ENCODE peak calls at places on chromosome 12, in nine cellular contexts. One of them, this sample, is unnamed.

GRCh38 chr12:89384050-89384749 is 31.9 kb upstream of the DUSP6 start:
- DNase-seq in psoas muscle: no peak
- DNase-seq in tibial artery: no peak
- DNase-seq in omental fat pad: no peak
- DNase-seq in H9: peak; percentile 73
- DNase-seq in fibroblast of the aortic adventitia: peak; percentile 98
- DNase-seq in BE2C: peak; percentile 8
- DNase-seq in pancreas: no peak
- DNase-seq in GM12865: no peak
- DNase-seq in this sample: peak; percentile 40

GRCh38 chr12:65741662-65742480 is 82.4 kb upstream of the HMGA2 start:
- DNase-seq in psoas muscle: no peak
- DNase-seq in tibial artery: peak; percentile 58
- DNase-seq in omental fat pad: no peak
- DNase-seq in H9: peak; percentile 87
- DNase-seq in fibroblast of the aortic adventitia: peak; percentile 57
- DNase-seq in BE2C: no peak
- DNase-seq in pancreas: peak; percentile 78
- DNase-seq in GM12865: peak; percentile 40
- DNase-seq in this sample: peak; percentile 26

GRCh38 chr12:7345232-7345631 is 41.4 kb downstream of the ACSM4 start:
- DNase-seq in psoas muscle: no peak
- DNase-seq in tibial artery: no peak
- DNase-seq in omental fat pad: no peak
- DNase-seq in H9: no peak
- DNase-seq in fibroblast of the aortic adventitia: no peak
- DNase-seq in BE2C: no peak
- DNase-seq in pancreas: no peak
- DNase-seq in GM12865: no peak
- DNase-seq in this sample: no peak

GRCh38 chr12:78441737-78442453 is 422.7 kb upstream of the SYT1 start:
- DNase-seq in psoas muscle: no peak
- DNase-seq in tibial artery: no peak
- DNase-seq in omental fat pad: no peak
- DNase-seq in H9: no peak
- DNase-seq in fibroblast of the aortic adventitia: no peak
- DNase-seq in BE2C: no peak
- DNase-seq in pancreas: no peak
- DNase-seq in GM12865: no peak
- DNase-seq in this sample: no peak

GRCh38 chr12:123540899-123541662 is 7.6 kb upstream of the RILPL1 start:
- DNase-seq in psoas muscle: no peak
- DNase-seq in tibial artery: no peak
- DNase-seq in omental fat pad: no peak
- DNase-seq in H9: no peak
- DNase-seq in fibroblast of the aortic adventitia: no peak
- DNase-seq in BE2C: no peak
- DNase-seq in pancreas: no peak
- DNase-seq in GM12865: no peak
- DNase-seq in this sample: no peak

GRCh38 chr12:30989754-30990153 is 63.2 kb downstream of the TSPAN11 start:
- DNase-seq in psoas muscle: no peak
- DNase-seq in tibial artery: no peak
- DNase-seq in omental fat pad: no peak
- DNase-seq in H9: peak; percentile 82
- DNase-seq in fibroblast of the aortic adventitia: no peak
- DNase-seq in BE2C: peak; percentile 63
- DNase-seq in pancreas: peak; percentile 63
- DNase-seq in GM12865: peak; percentile 69
- DNase-seq in this sample: peak; percentile 59

GRCh38 chr12:64665506-64665905 is 55.2 kb downstream of the RASSF3 start:
- DNase-seq in psoas muscle: no peak
- DNase-seq in tibial artery: no peak
- DNase-seq in omental fat pad: no peak
- DNase-seq in H9: peak; percentile 61
- DNase-seq in fibroblast of the aortic adventitia: peak; percentile 43
- DNase-seq in BE2C: no peak
- DNase-seq in pancreas: no peak
- DNase-seq in GM12865: peak; percentile 85
- DNase-seq in this sample: no peak

GRCh38 chr12:54740882-54741281 is 92.7 kb upstream of the DCD start:
- DNase-seq in psoas muscle: no peak
- DNase-seq in tibial artery: no peak
- DNase-seq in omental fat pad: no peak
- DNase-seq in H9: no peak
- DNase-seq in fibroblast of the aortic adventitia: no peak
- DNase-seq in BE2C: no peak
- DNase-seq in pancreas: no peak
- DNase-seq in GM12865: no peak
- DNase-seq in this sample: no peak

GRCh38 chr12:85076688-85077430 is 40.7 kb downstream of the LRRIQ1 start:
- DNase-seq in psoas muscle: no peak
- DNase-seq in tibial artery: no peak
- DNase-seq in omental fat pad: no peak
- DNase-seq in H9: no peak
- DNase-seq in fibroblast of the aortic adventitia: peak; percentile 95
- DNase-seq in BE2C: no peak
- DNase-seq in pancreas: no peak
- DNase-seq in GM12865: peak; percentile 17
- DNase-seq in this sample: no peak

GRCh38 chr12:92747151-92747550 is 44.4 kb downstream of the PLEKHG7 start:
- DNase-seq in psoas muscle: no peak
- DNase-seq in tibial artery: no peak
- DNase-seq in omental fat pad: no peak
- DNase-seq in H9: no peak
- DNase-seq in fibroblast of the aortic adventitia: no peak
- DNase-seq in BE2C: no peak
- DNase-seq in pancreas: no peak
- DNase-seq in GM12865: no peak
- DNase-seq in this sample: no peak

GRCh38 chr12:118428643-118429042 is 52.3 kb downstream of the SUDS3 start:
- DNase-seq in psoas muscle: no peak
- DNase-seq in tibial artery: no peak
- DNase-seq in omental fat pad: no peak
- DNase-seq in H9: no peak
- DNase-seq in fibroblast of the aortic adventitia: no peak
- DNase-seq in BE2C: no peak
- DNase-seq in pancreas: no peak
- DNase-seq in GM12865: no peak
- DNase-seq in this sample: no peak

DNA sequence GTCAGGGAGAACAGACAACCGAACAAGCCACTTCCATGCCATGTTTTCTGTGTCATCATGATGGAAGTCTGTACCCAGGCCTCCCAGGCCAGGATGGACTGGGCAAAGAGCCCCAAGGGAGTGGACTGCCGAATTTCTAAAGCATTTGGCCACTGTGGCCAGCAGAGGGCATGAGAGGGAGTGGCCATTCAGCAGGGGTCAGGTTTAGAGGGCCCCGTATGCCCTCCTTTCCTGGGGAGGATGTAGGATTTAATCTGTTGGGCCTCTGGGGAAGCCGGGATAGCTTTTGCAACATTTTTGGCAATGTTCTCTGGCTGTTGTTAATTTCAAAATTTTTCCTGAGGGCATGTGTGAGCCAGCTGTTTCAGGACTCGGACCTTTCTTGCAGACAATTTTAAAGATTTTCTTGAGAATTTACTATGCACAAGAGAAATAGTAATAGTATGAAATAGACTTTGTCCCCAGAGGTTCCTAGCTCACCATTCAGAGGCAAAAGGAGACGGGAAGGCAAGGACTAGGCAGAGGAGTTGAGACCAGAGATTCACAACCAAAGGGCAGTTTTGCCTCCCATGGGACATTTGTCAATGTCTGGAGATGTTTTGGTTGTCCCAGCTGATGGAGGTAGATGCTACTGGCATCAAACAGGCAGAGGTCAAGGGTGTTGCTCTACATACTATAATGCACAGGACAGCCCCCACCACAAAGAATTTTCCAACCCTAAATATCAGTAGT is 18.0 kb downstream of the ACACB start:
- DNase-seq in psoas muscle: peak; percentile 73
- DNase-seq in tibial artery: peak; percentile 73
- DNase-seq in omental fat pad: no peak
- DNase-seq in H9: peak; percentile 81
- DNase-seq in fibroblast of the aortic adventitia: peak; percentile 64
- DNase-seq in BE2C: peak; percentile 45
- DNase-seq in pancreas: no peak
- DNase-seq in GM12865: no peak
- DNase-seq in this sample: peak; percentile 58
- TF ChIP-seq CTCF in psoas muscle: peak; percentile 49
- TF ChIP-seq CTCF in tibial artery: no peak
- TF ChIP-seq CTCF in omental fat pad: no peak
- TF ChIP-seq CTCF in H9: peak; percentile 80
- TF ChIP-seq CTCF in fibroblast of the aortic adventitia: peak; percentile 64
- TF ChIP-seq CTCF in BE2C: peak; percentile 74
- TF ChIP-seq CTCF in pancreas: peak; percentile 53
- TF ChIP-seq CTCF in GM12865: peak; percentile 36
- TF ChIP-seq CTCF in this sample: peak; percentile 63

GRCh38 chr12:53233671-53234091 is 1.7 kb upstream of the RARG start:
- DNase-seq in psoas muscle: no peak
- DNase-seq in tibial artery: no peak
- DNase-seq in omental fat pad: no peak
- DNase-seq in H9: peak; percentile 56
- DNase-seq in fibroblast of the aortic adventitia: peak; percentile 47
- DNase-seq in BE2C: no peak
- DNase-seq in pancreas: no peak
- DNase-seq in GM12865: no peak
- DNase-seq in this sample: no peak
- TF ChIP-seq CTCF in psoas muscle: no peak
- TF ChIP-seq CTCF in tibial artery: no peak
- TF ChIP-seq CTCF in omental fat pad: no peak
- TF ChIP-seq CTCF in H9: peak; percentile 26
- TF ChIP-seq CTCF in fibroblast of the aortic adventitia: peak; percentile 29
- TF ChIP-seq CTCF in BE2C: peak; percentile 2
- TF ChIP-seq CTCF in pancreas: no peak
- TF ChIP-seq CTCF in GM12865: no peak
- TF ChIP-seq CTCF in this sample: no peak

GRCh38 chr12:98492580-98493140 is 22.7 kb upstream of the TMPO start:
- DNase-seq in psoas muscle: no peak
- DNase-seq in tibial artery: no peak
- DNase-seq in omental fat pad: no peak
- DNase-seq in H9: no peak
- DNase-seq in fibroblast of the aortic adventitia: no peak
- DNase-seq in BE2C: no peak
- DNase-seq in pancreas: no peak
- DNase-seq in GM12865: no peak
- DNase-seq in this sample: no peak
- TF ChIP-seq CTCF in psoas muscle: no peak
- TF ChIP-seq CTCF in tibial artery: no peak
- TF ChIP-seq CTCF in omental fat pad: no peak
- TF ChIP-seq CTCF in H9: no peak
- TF ChIP-seq CTCF in fibroblast of the aortic adventitia: no peak
- TF ChIP-seq CTCF in BE2C: no peak
- TF ChIP-seq CTCF in pancreas: no peak
- TF ChIP-seq CTCF in GM12865: no peak
- TF ChIP-seq CTCF in this sample: no peak

GRCh38 chr12:13941258-13942249 is 39.8 kb downstream of the GRIN2B start:
- DNase-seq in psoas muscle: no peak
- DNase-seq in tibial artery: no peak
- DNase-seq in omental fat pad: no peak
- DNase-seq in H9: peak; percentile 80
- DNase-seq in fibroblast of the aortic adventitia: peak; percentile 53
- DNase-seq in BE2C: peak; percentile 39
- DNase-seq in pancreas: no peak
- DNase-seq in GM12865: peak; percentile 71
- DNase-seq in this sample: no peak
- TF ChIP-seq CTCF in psoas muscle: no peak
- TF ChIP-seq CTCF in tibial artery: no peak
- TF ChIP-seq CTCF in omental fat pad: no peak
- TF ChIP-seq CTCF in H9: peak; percentile 82
- TF ChIP-seq CTCF in fibroblast of the aortic adventitia: no peak
- TF ChIP-seq CTCF in BE2C: peak; percentile 58
- TF ChIP-seq CTCF in pancreas: peak; percentile 23
- TF ChIP-seq CTCF in GM12865: peak; percentile 49
- TF ChIP-seq CTCF in this sample: peak; percentile 51

GRCh38 chr12:100187857-100188519 is 12.6 kb upstream of the ACTR6 start:
- DNase-seq in psoas muscle: no peak
- DNase-seq in tibial artery: no peak
- DNase-seq in omental fat pad: no peak
- DNase-seq in H9: no peak
- DNase-seq in fibroblast of the aortic adventitia: no peak
- DNase-seq in BE2C: no peak
- DNase-seq in pancreas: no peak
- DNase-seq in GM12865: no peak
- DNase-seq in this sample: no peak
- TF ChIP-seq CTCF in psoas muscle: no peak
- TF ChIP-seq CTCF in tibial artery: no peak
- TF ChIP-seq CTCF in omental fat pad: no peak
- TF ChIP-seq CTCF in H9: no peak
- TF ChIP-seq CTCF in fibroblast of the aortic adventitia: no peak
- TF ChIP-seq CTCF in BE2C: no peak
- TF ChIP-seq CTCF in pancreas: no peak
- TF ChIP-seq CTCF in GM12865: no peak
- TF ChIP-seq CTCF in this sample: no peak